ENCODE peak calls at places on chromosomes 12 and 14, in seven cellular contexts. K is hippocampal formation; A is endothelial cell; R is omental fat pad; H is NCI-H748 treated with DMSO at 0.1 percent for 48 hours; D is effector memory CD4-positive, alpha-beta T cell; C is HCT116. P is an unnamed sample.

GRCh38 chr12:84785281-84785680 is 127.3 kb downstream of the SLC6A15 start:
- DNase-seq in R (no peak), K (no peak), D (no peak), C (no peak), A (no peak), H (no peak), P (no peak)

GRCh38 chr12:75979181-75979580 is 52.4 kb downstream of the PHLDA1 start:
- DNase-seq in C (no peak), R (no peak), K (no peak), A (no peak), H (no peak), D (peak), P (no peak)

GRCh38 chr12:124992874-124993567 is 424 bp upstream of the BRI3BP start:
- DNase-seq in H (peak), D (peak), C (peak), K (peak), A (peak), R (no peak), P (peak)

GRCh38 chr12:110743571-110744093 is 941 bp upstream of the PPP1CC start:
- DNase-seq in K (peak), R (peak), H (no peak), C (no peak), A (no peak), D (no peak), P (no peak)

GRCh38 chr12:101919447-101919846 is 42.1 kb downstream of the DRAM1 start:
- DNase-seq in A (no peak), D (no peak), K (no peak), C (no peak), R (no peak), H (no peak), P (no peak)

GRCh38 chr12:131369094-131369845 is 341.6 kb upstream of the SFSWAP start:
- DNase-seq in R (no peak), D (no peak), C (no peak), H (no peak), K (no peak), A (no peak), P (no peak)

GRCh38 chr12:56988207-56988739 is 18.1 kb downstream of the ZBTB39 start:
- DNase-seq in C (no peak), A (peak), D (no peak), K (no peak), H (no peak), R (no peak), P (no peak)

GRCh38 chr14:75826599-75826998 is 155.2 kb downstream of the TGFB3 start:
- DNase-seq in K (no peak), D (no peak), H (no peak), R (no peak), C (no peak), A (no peak), P (no peak)

GRCh38 chr12:85714425-85714824 is 121.8 kb downstream of the RASSF9 start:
- DNase-seq in K (no peak), A (no peak), H (no peak), C (no peak), D (no peak), R (no peak), P (no peak)

GRCh38 chr12:89789862-89790261 is 81.2 kb upstream of the ATP2B1 start:
- DNase-seq in A (no peak), K (no peak), R (no peak), C (no peak), D (no peak), H (no peak), P (no peak)

GRCh38 chr14:68549057-68549421 is 243.8 kb downstream of the ZFP36L1 start:
- DNase-seq in A (no peak), H (no peak), C (peak), R (no peak), D (no peak), K (no peak), P (no peak)